ENCODE peak calls at places on chromosomes 2 and 18, in five cellular contexts. K, Z, J, S and P are unnamed samples. For H3K4me1, the result is how much of the 10 kb centered on the place peaks cover.

GRCh38 chr2:69762513-69763494 is 20.9 kb downstream of the ANXA4 start:
- DNase-seq in Z (no peak), S (no peak), K (no peak), J (no peak), P (no peak)

GRCh38 chr2:64212346-64212745 is 68.1 kb upstream of the PELI1 start:
- DNase-seq in S (no peak), K (no peak), Z (peak), J (no peak), P (no peak)

GRCh38 chr18:59502222-59502898 is 143.3 kb upstream of the LMAN1 start:
- DNase-seq in K (no peak), Z (peak), S (no peak), J (no peak), P (no peak)

GRCh38 chr2:241762933-241763369 is 13.7 kb upstream of the GAL3ST2 start:
- DNase-seq in J (no peak), K (peak), Z (no peak), S (no peak), P (peak)

GRCh38 chr2:136310005-136310495 is 192.1 kb upstream of the CXCR4 start:
- DNase-seq in Z (no peak), K (peak), J (no peak), S (no peak), P (no peak)

GRCh38 chr18:50686409-50686808 is 126.5 kb downstream of the MAPK4 start:
- DNase-seq in S (no peak), K (no peak), J (no peak), Z (no peak), P (no peak)

GRCh38 chr2:239344857-239345216 is 56.0 kb downstream of the HDAC4 start:
- DNase-seq in Z (no peak), S (no peak), J (peak), K (no peak), P (no peak)

GRCh38 chr2:46435796-46436360 is 43.5 kb upstream of the TMEM247 start:
- DNase-seq in J (no peak), S (no peak), K (no peak), Z (no peak), P (no peak)

GRCh38 chr2:107334311-107334710 is 448.3 kb upstream of the ST6GAL2 start:
- DNase-seq in J (no peak), Z (no peak), K (no peak), S (no peak), P (no peak)

GRCh38 chr18:11937874-11938478 is 29.9 kb upstream of the MPPE1 start:
- DNase-seq in K (peak), J (peak), S (no peak), Z (peak), P (peak)

GRCh38 chr2:15346624-15347023 is 214.5 kb downstream of the NBAS start:
- DNase-seq in K (no peak), S (no peak), Z (no peak), J (no peak), P (no peak)

GRCh38 chr18:848062-848795 is 36.2 kb upstream of the YES1 start:
- DNase-seq in K (no peak), J (no peak), Z (no peak), S (no peak), P (no peak)

GRCh38 chr2:100978582-100979051 is 23.5 kb upstream of the RPL31 start:
- DNase-seq in J (no peak), Z (no peak), S (no peak), K (no peak), P (peak)

GRCh38 chr2:37857485-37858196 is 67.4 kb upstream of the RMDN2 start:
- DNase-seq in K (no peak), J (no peak), S (no peak), Z (no peak), P (no peak)

GRCh38 chr2:146874260-146874658 is 970.6 kb upstream of the ACVR2A start:
- DNase-seq in J (no peak), Z (peak), K (no peak), S (no peak), P (no peak)

GRCh38 chr2:224111576-224111975 is 72.5 kb upstream of the SERPINE2 start:
- DNase-seq in S (no peak), J (no peak), K (no peak), Z (no peak), P (no peak)

GRCh38 chr2:9950521-9951271 is 797 bp upstream of the GRHL1 start:
- DNase-seq in K (no peak), J (peak), Z (peak), S (no peak), P (peak)

GRCh38 chr18:31436825-31437224 is 10.7 kb upstream of the DSG3 start:
- DNase-seq in S (no peak), J (no peak), K (no peak), Z (no peak), P (no peak)

GRCh38 chr2:232573821-232574435 is 23.4 kb downstream of the EIF4E2 start:
- DNase-seq in Z (no peak), S (no peak), J (no peak), K (no peak), P (no peak)

GRCh38 chr18:71729611-71730010 is 814.5 kb downstream of the CBLN2 start:
- DNase-seq in K (no peak), J (no peak), S (no peak), Z (no peak), P (no peak)
- H3K4me1 ChIP-seq in K (under half), J (under half), S (under half), Z (under half), P (under half)

DNA sequence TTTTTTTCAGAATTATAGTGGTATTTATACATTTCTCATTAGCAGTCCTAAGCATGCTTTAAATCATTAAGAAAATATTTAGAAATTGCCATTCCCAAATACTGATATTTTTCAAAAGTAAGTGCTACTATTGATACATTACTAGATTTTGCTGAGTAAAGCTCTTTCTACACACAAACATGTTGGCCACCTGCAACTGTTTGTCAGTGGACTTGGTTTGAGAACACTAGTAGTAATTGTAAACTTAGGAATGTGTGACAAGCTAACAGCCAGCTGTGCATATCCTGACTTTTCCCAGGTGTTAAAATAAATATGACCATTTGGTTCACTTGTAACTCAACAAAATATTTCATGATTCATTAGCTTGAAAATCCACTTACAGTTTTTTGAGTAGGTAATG is 103.1 kb downstream of the MSTN start:
- DNase-seq in K (no peak), J (no peak), Z (no peak), S (no peak), P (no peak)
- H3K4me3 ChIP-seq in K (no peak), J (no peak), Z (no peak), S (no peak), P (no peak)

GRCh38 chr18:24021505-24021904 is 7.0 kb downstream of the TTC39C start:
- DNase-seq in K (no peak), S (no peak), J (no peak), Z (no peak), P (no peak)
- H3K4me1 ChIP-seq in K (half or more), S (under half), J (half or more), Z (under half), P (under half)

GRCh38 chr2:14137643-14138042 is 494.9 kb upstream of the LRATD1 start:
- DNase-seq in K (no peak), J (no peak), Z (no peak), S (no peak), P (no peak)
- H3K4me3 ChIP-seq in K (no peak), J (no peak), Z (no peak), S (no peak), P (no peak)

GRCh38 chr2:54469484-54470053 is 13.4 kb downstream of the SPTBN1 start:
- DNase-seq in S (no peak), Z (no peak), J (no peak), K (no peak), P (no peak)
- H3K4me1 ChIP-seq in S (under half), Z (under half), J (half or more), K (under half), P (under half)

GRCh38 chr18:75977069-75977468 is 518.0 kb downstream of the ZNF516 start:
- DNase-seq in S (no peak), Z (no peak), J (no peak), K (no peak), P (no peak)
- H3K4me3 ChIP-seq in S (no peak), Z (no peak), J (no peak), K (no peak), P (no peak)